ENCODE peak calls at places on chromosomes 12 and 14, in four cellular contexts. One of them, this sample, is unnamed.
A peak's percentile ranks its signal among the peaks of the same experiment; 100 is the strongest.

GRCh38 chr14:23356036-23356435 is 3.3 kb upstream of the SLC22A17 start:
- DNase-seq in iPS DF 6.9: no peak
- DNase-seq in CD4-positive, alpha-beta memory T cell: no peak
- DNase-seq in IMR-90: no peak
- DNase-seq in this sample: no peak

GRCh38 chr12:21655594-21655993 is 2.0 kb downstream of the LDHB start:
- DNase-seq in CD4-positive, alpha-beta memory T cell: no peak
- DNase-seq in iPS DF 6.9: no peak
- DNase-seq in IMR-90: no peak
- DNase-seq in this sample: no peak

GRCh38 chr12:31732926-31733548 is 4.2 kb upstream of the AMN1 start:
- DNase-seq in IMR-90: peak; percentile 83
- DNase-seq in CD4-positive, alpha-beta memory T cell: no peak
- DNase-seq in iPS DF 6.9: no peak
- DNase-seq in this sample: peak; percentile 84

GRCh38 chr14:40354754-40355153 is 922.5 kb upstream of the FBXO33 start:
- DNase-seq in CD4-positive, alpha-beta memory T cell: no peak
- DNase-seq in IMR-90: no peak
- DNase-seq in iPS DF 6.9: no peak
- DNase-seq in this sample: no peak

GRCh38 chr14:76977793-76978730 is 50.4 kb downstream of the IRF2BPL start:
- DNase-seq in IMR-90: peak; percentile 91
- DNase-seq in CD4-positive, alpha-beta memory T cell: peak; percentile 73
- DNase-seq in iPS DF 6.9: no peak
- DNase-seq in this sample: peak; percentile 88

GRCh38 chr12:713281-713875 is 39.0 kb upstream of the WNK1 start:
- DNase-seq in IMR-90: no peak
- DNase-seq in CD4-positive, alpha-beta memory T cell: no peak
- DNase-seq in iPS DF 6.9: no peak
- DNase-seq in this sample: no peak

GRCh38 chr14:66709292-66709691 is 201.3 kb downstream of the GPHN start:
- DNase-seq in IMR-90: peak; percentile 19
- DNase-seq in CD4-positive, alpha-beta memory T cell: no peak
- DNase-seq in iPS DF 6.9: no peak
- DNase-seq in this sample: peak; percentile 64

GRCh38 chr12:76180401-76181277 is 96.2 kb upstream of the NAP1L1 start:
- DNase-seq in CD4-positive, alpha-beta memory T cell: no peak
- DNase-seq in iPS DF 6.9: no peak
- DNase-seq in IMR-90: no peak
- DNase-seq in this sample: no peak

GRCh38 chr12:104790296-104791125 is 167.6 kb downstream of the SLC41A2 start:
- DNase-seq in iPS DF 6.9: no peak
- DNase-seq in IMR-90: peak; percentile 3
- DNase-seq in CD4-positive, alpha-beta memory T cell: peak; percentile 16
- DNase-seq in this sample: no peak

GRCh38 chr12:127445583-127445982 is 821.4 kb upstream of the TMEM132C start:
- DNase-seq in IMR-90: no peak
- DNase-seq in CD4-positive, alpha-beta memory T cell: no peak
- DNase-seq in iPS DF 6.9: no peak
- DNase-seq in this sample: no peak
- H3K4me3 ChIP-seq in IMR-90: no peak overlapping the region
- H3K4me3 ChIP-seq in CD4-positive, alpha-beta memory T cell: no peak overlapping the region
- H3K4me3 ChIP-seq in iPS DF 6.9: no peak overlapping the region
- H3K4me3 ChIP-seq in this sample: no peak overlapping the region

GRCh38 chr14:90652626-90653025 is 163.6 kb downstream of the TTC7B start:
- DNase-seq in IMR-90: no peak
- DNase-seq in iPS DF 6.9: no peak
- DNase-seq in CD4-positive, alpha-beta memory T cell: no peak
- DNase-seq in this sample: no peak

GRCh38 chr14:90654831-90655276 is 161.4 kb downstream of the TTC7B start:
- DNase-seq in iPS DF 6.9: no peak
- DNase-seq in IMR-90: peak; percentile 74
- DNase-seq in CD4-positive, alpha-beta memory T cell: no peak
- DNase-seq in this sample: peak; percentile 39

GRCh38 chr14:90658541-90658967 is 157.7 kb downstream of the TTC7B start:
- DNase-seq in IMR-90: peak; percentile 85
- DNase-seq in iPS DF 6.9: no peak
- DNase-seq in CD4-positive, alpha-beta memory T cell: no peak
- DNase-seq in this sample: peak; percentile 53

GRCh38 chr14:90656986-90657385 is 159.2 kb downstream of the TTC7B start:
- DNase-seq in iPS DF 6.9: no peak
- DNase-seq in IMR-90: no peak
- DNase-seq in CD4-positive, alpha-beta memory T cell: no peak
- DNase-seq in this sample: no peak

DNA sequence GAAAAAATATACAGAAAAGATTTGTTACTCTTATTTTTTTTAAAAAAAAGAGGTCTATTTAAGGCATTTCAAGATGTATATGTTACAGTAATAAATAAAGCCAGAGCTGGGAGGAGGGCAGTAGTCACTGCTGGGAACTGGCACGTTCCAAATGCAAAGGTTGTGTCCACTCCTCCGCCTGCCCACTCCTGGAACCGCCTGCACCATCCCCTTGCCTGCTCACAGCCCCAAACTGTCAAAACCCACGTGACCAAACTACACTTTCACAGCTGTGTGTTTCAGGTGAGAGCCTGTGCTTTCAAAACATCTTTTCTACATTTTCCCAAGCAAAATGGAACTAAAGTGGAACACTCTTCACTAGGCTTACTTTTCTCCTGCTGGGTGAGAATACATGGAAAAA is 160.4 kb downstream of the TTC7B start:
- DNase-seq in iPS DF 6.9: no peak
- DNase-seq in IMR-90: no peak
- DNase-seq in CD4-positive, alpha-beta memory T cell: no peak
- DNase-seq in this sample: no peak
- H3K4me3 ChIP-seq in iPS DF 6.9: no peak overlapping the region
- H3K4me3 ChIP-seq in IMR-90: no peak overlapping the region
- H3K4me3 ChIP-seq in CD4-positive, alpha-beta memory T cell: no peak overlapping the region
- H3K4me3 ChIP-seq in this sample: no peak overlapping the region

DNA sequence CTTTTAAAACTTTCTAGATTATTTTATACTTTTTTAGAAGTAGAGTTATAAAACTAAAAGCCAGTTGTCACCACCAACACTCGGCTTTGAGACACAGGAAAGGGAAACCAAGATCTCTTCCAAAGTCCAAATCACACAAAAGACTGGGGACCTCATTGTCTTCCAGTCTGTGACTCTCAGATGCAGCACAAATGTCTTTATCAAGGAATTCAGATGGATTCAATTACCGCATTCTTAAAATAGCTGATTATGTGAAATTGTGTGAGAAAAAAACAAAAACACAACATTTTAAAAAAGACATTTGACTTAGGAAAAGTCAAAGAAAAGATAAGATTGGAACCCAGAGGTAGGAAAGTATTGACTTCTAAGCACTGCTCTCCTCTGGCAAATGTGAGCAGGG is 3.5 kb upstream of the SIX6 start:
- DNase-seq in iPS DF 6.9: no peak
- DNase-seq in CD4-positive, alpha-beta memory T cell: no peak
- DNase-seq in IMR-90: no peak
- DNase-seq in this sample: no peak
- H3K4me3 ChIP-seq in iPS DF 6.9: no peak overlapping the region
- H3K4me3 ChIP-seq in CD4-positive, alpha-beta memory T cell: no peak overlapping the region
- H3K4me3 ChIP-seq in IMR-90: no peak overlapping the region
- H3K4me3 ChIP-seq in this sample: no peak overlapping the region

GRCh38 chr14:94110552-94111181 is at the start of gene IFI27:
- DNase-seq in IMR-90: peak; percentile 41
- DNase-seq in iPS DF 6.9: no peak
- DNase-seq in CD4-positive, alpha-beta memory T cell: no peak
- DNase-seq in this sample: peak; percentile 64
- H3K4me3 ChIP-seq in IMR-90: no peak within 1 kb of the TSS
- H3K4me3 ChIP-seq in iPS DF 6.9: no peak within 1 kb of the TSS
- H3K4me3 ChIP-seq in CD4-positive, alpha-beta memory T cell: no peak within 1 kb of the TSS
- H3K4me3 ChIP-seq in this sample: no peak within 1 kb of the TSS

GRCh38 chr12:19542606-19543005 is 103.3 kb downstream of the AEBP2 start:
- DNase-seq in IMR-90: no peak
- DNase-seq in CD4-positive, alpha-beta memory T cell: no peak
- DNase-seq in iPS DF 6.9: no peak
- DNase-seq in this sample: no peak

GRCh38 chr12:19544351-19544750 is 105.1 kb downstream of the AEBP2 start:
- DNase-seq in IMR-90: no peak
- DNase-seq in iPS DF 6.9: no peak
- DNase-seq in CD4-positive, alpha-beta memory T cell: no peak
- DNase-seq in this sample: no peak

GRCh38 chr12:19547258-19547657 is 108.0 kb downstream of the AEBP2 start:
- DNase-seq in CD4-positive, alpha-beta memory T cell: no peak
- DNase-seq in iPS DF 6.9: no peak
- DNase-seq in IMR-90: peak; percentile 47
- DNase-seq in this sample: peak; percentile 85

GRCh38 chr12:19546611-19547162 is 107.4 kb downstream of the AEBP2 start:
- DNase-seq in IMR-90: peak; percentile 54
- DNase-seq in iPS DF 6.9: no peak
- DNase-seq in CD4-positive, alpha-beta memory T cell: no peak
- DNase-seq in this sample: peak; percentile 82

GRCh38 chr12:19546027-19546426 is 106.7 kb downstream of the AEBP2 start:
- DNase-seq in CD4-positive, alpha-beta memory T cell: no peak
- DNase-seq in IMR-90: no peak
- DNase-seq in iPS DF 6.9: no peak
- DNase-seq in this sample: peak; percentile 87
- H3K4me3 ChIP-seq in CD4-positive, alpha-beta memory T cell: no peak overlapping the region
- H3K4me3 ChIP-seq in IMR-90: no peak overlapping the region
- H3K4me3 ChIP-seq in iPS DF 6.9: no peak overlapping the region
- H3K4me3 ChIP-seq in this sample: peak overlapping the region; percentile 25

DNA sequence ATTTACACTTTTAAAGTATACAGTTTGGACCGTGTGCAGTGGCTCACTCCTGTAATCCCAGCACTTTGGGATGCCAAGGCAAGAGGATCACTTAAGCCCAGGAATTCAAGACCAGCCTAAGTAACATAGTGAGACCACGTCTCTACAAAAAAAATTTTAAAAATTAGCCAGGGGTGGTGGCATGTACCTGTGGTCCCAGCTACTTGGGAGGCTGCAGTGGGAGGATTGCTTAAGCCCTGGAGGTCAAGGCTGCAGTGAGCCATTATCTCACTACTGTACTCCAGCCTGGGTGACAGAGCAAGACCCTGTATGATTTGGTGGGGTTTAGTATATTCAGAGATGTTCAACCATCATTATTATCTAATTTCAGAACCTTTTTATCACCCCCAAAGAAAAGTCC is 4.7 kb downstream of the EIF4B start:
- DNase-seq in CD4-positive, alpha-beta memory T cell: no peak
- DNase-seq in iPS DF 6.9: no peak
- DNase-seq in IMR-90: no peak
- DNase-seq in this sample: no peak
- H3K4me3 ChIP-seq in CD4-positive, alpha-beta memory T cell: no peak overlapping the region
- H3K4me3 ChIP-seq in iPS DF 6.9: no peak overlapping the region
- H3K4me3 ChIP-seq in IMR-90: no peak overlapping the region
- H3K4me3 ChIP-seq in this sample: no peak overlapping the region

DNA sequence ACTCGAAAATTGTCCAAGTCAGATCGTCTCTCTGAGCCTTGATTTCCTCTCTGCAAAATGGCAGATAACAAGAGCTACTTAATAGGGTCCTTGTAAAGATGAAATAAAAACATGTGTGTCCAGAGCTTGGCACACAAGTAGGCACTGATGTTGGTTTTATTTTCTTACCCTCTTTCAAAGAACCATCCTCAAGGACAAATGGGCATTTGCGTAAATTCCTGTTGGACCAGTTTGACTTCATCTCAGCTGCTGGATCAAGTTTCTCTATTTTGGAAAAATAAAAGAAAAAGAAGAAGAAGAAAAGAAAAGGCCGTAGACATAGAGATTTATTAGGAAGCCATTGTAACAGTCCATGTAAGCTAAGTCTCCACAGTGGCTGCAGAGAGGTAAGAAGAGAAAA is 47.2 kb downstream of the MAP1LC3B2 start:
- DNase-seq in iPS DF 6.9: no peak
- DNase-seq in CD4-positive, alpha-beta memory T cell: no peak
- DNase-seq in IMR-90: no peak
- DNase-seq in this sample: no peak
- H3K4me3 ChIP-seq in iPS DF 6.9: no peak overlapping the region
- H3K4me3 ChIP-seq in CD4-positive, alpha-beta memory T cell: no peak overlapping the region
- H3K4me3 ChIP-seq in IMR-90: no peak overlapping the region
- H3K4me3 ChIP-seq in this sample: no peak overlapping the region

DNA sequence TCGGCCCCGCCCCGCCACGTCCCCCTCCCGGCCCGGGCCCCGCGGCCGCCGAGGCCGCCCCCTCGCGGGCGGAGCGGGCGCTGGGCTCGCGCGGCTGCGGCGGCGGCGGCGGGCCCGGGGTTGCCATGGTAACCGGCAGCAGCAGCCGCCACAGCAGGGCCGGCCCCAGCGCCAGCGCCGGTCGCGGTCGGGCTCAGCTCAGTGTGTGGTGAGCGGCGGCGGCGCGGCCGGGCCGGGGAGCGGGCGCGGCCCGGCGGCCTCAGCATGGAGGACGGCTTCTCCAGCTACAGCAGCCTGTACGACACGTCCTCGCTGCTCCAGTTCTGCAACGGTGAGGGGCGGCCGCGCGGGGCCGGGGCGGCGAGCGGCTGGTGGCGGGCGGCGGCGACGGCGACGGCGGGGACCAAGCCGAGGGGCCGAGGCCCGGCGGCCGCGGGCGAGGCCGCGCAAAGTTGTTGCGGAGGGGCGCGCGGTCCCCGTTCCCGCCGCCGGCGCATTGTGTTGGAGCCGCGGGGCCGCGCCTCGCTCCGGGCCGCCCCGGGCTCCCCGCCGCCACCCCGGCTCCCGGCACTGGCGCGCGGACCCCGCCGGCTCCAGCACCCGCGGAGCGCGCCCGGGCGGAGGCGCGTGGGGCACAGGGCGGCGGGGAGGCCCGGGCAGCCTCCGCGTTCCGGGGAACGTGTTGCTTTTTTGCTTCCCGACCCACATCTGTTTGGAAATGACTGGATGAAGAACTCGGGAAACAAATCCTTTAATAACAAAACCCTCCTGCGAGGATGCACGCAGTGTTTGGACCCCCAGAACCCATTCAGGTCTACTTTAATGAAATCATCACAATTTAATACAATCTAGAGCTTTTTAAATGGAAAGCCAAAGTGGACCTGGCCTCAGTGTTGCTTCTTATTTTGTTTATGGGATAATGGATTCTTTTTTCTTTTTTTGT is at the start of gene EML1:
- DNase-seq in iPS DF 6.9: no peak
- DNase-seq in IMR-90: peak; percentile 76
- DNase-seq in CD4-positive, alpha-beta memory T cell: peak; percentile 75
- DNase-seq in this sample: peak; percentile 81
- H3K4me3 ChIP-seq in iPS DF 6.9: peak within 1 kb of the TSS; percentile 84
- H3K4me3 ChIP-seq in IMR-90: peak within 1 kb of the TSS; percentile 91
- H3K4me3 ChIP-seq in CD4-positive, alpha-beta memory T cell: no peak within 1 kb of the TSS
- H3K4me3 ChIP-seq in this sample: peak within 1 kb of the TSS; percentile 65

DNA sequence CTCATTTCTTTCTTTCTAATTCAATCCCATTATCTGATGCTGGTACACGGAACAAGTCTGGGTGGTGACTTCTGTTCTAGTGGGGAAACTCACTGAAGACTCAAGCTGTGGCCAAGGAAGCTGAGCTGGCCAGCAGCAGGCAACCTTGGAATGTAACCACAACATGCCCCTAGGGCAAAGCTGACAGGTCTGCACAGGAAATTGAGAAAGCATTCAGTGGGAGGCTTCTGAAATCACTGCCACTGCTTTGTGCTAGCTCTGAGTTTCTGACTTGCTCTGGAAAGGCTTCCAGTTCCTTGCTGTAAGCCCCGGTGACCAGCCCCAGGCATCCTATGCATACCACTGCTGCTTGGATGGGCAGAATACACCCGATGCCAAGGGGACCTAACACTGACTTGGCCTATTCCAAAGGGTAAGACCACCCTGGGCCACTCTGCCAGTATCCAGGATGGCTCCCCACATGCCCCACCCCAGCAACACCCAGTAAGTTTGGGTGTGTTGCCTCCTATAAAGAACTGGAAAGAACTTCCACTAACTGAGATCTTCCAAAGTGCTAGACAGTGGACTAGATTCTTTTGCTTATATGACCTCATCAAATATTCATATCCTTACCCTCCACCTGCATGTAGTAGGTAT is 84.5 kb upstream of the CDKN3 start:
- DNase-seq in iPS DF 6.9: no peak
- DNase-seq in IMR-90: peak; percentile 85
- DNase-seq in CD4-positive, alpha-beta memory T cell: no peak
- DNase-seq in this sample: peak; percentile 95
- H3K4me3 ChIP-seq in iPS DF 6.9: no peak overlapping the region
- H3K4me3 ChIP-seq in IMR-90: no peak overlapping the region
- H3K4me3 ChIP-seq in CD4-positive, alpha-beta memory T cell: no peak overlapping the region
- H3K4me3 ChIP-seq in this sample: no peak overlapping the region